ENCODE peak calls at places on chromosome 5, in nine cellular contexts. D is fibroblast of pulmonary artery, N is choroid plexus epithelial cell, Z is IMR-90, Q is AG09319, K is astrocyte of the spinal cord, G is lower leg skin, I is brain microvascular endothelial cell, P is neural progenitor cell. Y is an unnamed sample.

GRCh38 chr5:39177629-39177959 is 41.8 kb downstream of the FYB1 start:
- DNase-seq in D (no peak), N (no peak), Z (no peak), Q (no peak), K (no peak), G (no peak), I (no peak), P (no peak), Y (peak)

GRCh38 chr5:149056611-149057165 is 6.2 kb downstream of the SH3TC2 start:
- DNase-seq in D (no peak), N (peak), Z (peak), Q (no peak), K (peak), G (no peak), I (no peak), P (no peak), Y (no peak)

GRCh38 chr5:1374030-1374679 is 29.3 kb upstream of the CLPTM1L start:
- DNase-seq in D (no peak), N (no peak), Z (no peak), Q (no peak), K (no peak), G (no peak), I (no peak), P (no peak), Y (no peak)

GRCh38 chr5:57032151-57032551 is 80.2 kb upstream of the MIER3 start:
- DNase-seq in D (no peak), N (no peak), Z (no peak), Q (no peak), K (no peak), G (no peak), I (no peak), P (no peak), Y (no peak)

GRCh38 chr5:157559301-157559700 is 16.3 kb downstream of the ADAM19 start:
- DNase-seq in D (peak), N (peak), Z (peak), Q (no peak), K (no peak), G (no peak), I (no peak), P (no peak), Y (no peak)

GRCh38 chr5:166845044-166845443 is 1446.4 kb upstream of the WWC1 start:
- DNase-seq in D (peak), N (peak), Z (no peak), Q (no peak), K (no peak), G (no peak), I (no peak), P (peak), Y (no peak)

GRCh38 chr5:69213513-69214215 is 21.0 kb upstream of the CDK7 start:
- DNase-seq in D (peak), N (peak), Z (peak), Q (no peak), K (peak), G (no peak), I (peak), P (no peak), Y (no peak)

GRCh38 chr5:179800696-179801201 is 5.9 kb downstream of the MGAT4B start:
- DNase-seq in D (no peak), N (no peak), Z (no peak), Q (no peak), K (no peak), G (no peak), I (no peak), P (no peak), Y (no peak)

GRCh38 chr5:151023047-151023615 is 2.7 kb downstream of the GPX3 start:
- DNase-seq in D (peak), N (peak), Z (peak), Q (peak), K (no peak), G (peak), I (peak), P (no peak), Y (no peak)

GRCh38 chr5:172171118-172171775 is 16.8 kb downstream of the STK10 start:
- DNase-seq in D (no peak), N (no peak), Z (no peak), Q (no peak), K (no peak), G (no peak), I (no peak), P (peak), Y (no peak)

GRCh38 chr5:140371356-140372151 is 11.6 kb downstream of the SLC4A9 start:
- DNase-seq in D (no peak), N (no peak), Z (no peak), Q (no peak), K (no peak), G (no peak), I (no peak), P (no peak), Y (no peak)

GRCh38 chr5:67156976-67157583 is 39.5 kb downstream of the CD180 start:
- DNase-seq in D (peak), N (peak), Z (peak), Q (no peak), K (peak), G (no peak), I (peak), P (peak), Y (peak)

GRCh38 chr5:151906246-151906645 is 18.4 kb downstream of the GLRA1 start:
- DNase-seq in D (no peak), N (peak), Z (peak), Q (no peak), K (no peak), G (no peak), I (no peak), P (no peak), Y (no peak)

GRCh38 chr5:178381206-178381605 is 148.6 kb upstream of the PHYKPL start:
- DNase-seq in D (no peak), N (no peak), Z (no peak), Q (no peak), K (no peak), G (no peak), I (no peak), P (no peak), Y (no peak)

GRCh38 chr5:93072831-93073459 is 508.1 kb downstream of the NR2F1-AS1 start:
- DNase-seq in D (peak), N (peak), Z (peak), Q (no peak), K (peak), G (no peak), I (peak), P (no peak), Y (no peak)

GRCh38 chr5:50968296-50969206 is 302.1 kb downstream of the PARP8 start:
- DNase-seq in D (no peak), N (no peak), Z (no peak), Q (no peak), K (no peak), G (no peak), I (no peak), P (peak), Y (no peak)

GRCh38 chr5:40626834-40627233 is 52.9 kb upstream of the PTGER4 start:
- DNase-seq in D (no peak), N (no peak), Z (no peak), Q (no peak), K (no peak), G (no peak), I (no peak), P (no peak), Y (no peak)

GRCh38 chr5:118060833-118061232 is 927.5 kb downstream of the DTWD2 start:
- DNase-seq in D (no peak), N (no peak), Z (no peak), Q (no peak), K (no peak), G (no peak), I (no peak), P (no peak), Y (no peak)
- TF ChIP-seq CTCF in D (peak), N (no peak), Z (no peak), Q (peak), K (no peak), G (no peak), I (peak), P (peak), Y (no peak)

DNA sequence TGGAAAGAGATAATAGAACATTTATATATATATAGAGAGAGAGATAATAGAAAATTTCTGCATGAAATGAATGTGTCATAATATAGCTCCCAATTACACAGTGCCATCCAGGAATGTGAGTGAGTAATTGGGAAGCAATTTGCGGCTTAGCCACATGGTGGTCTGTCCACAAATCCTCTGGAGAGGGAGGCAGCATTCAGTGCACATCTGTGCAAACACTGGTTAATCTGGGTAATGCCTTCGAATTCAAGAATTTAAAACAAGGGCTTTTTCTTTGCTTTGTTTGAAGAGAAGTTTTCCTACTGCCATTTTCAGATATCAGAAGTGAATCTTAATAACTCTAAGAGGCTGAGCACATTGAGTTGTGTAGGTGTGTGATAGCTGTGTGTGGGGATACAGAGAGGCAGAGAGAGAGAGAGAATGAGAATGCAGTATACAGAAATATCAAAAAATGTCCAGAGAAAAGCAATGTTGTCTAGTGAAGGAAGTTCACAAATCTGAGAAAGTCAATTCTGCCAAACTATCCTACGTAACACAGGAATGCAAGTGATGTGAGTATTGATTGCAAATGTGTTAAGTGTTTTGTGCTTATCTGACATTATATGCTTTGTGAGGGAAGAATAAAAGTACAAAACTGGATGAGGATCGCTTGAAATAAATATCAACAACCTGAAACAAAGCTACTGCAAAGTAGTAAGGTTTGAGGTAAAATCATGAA is 134.6 kb downstream of the EDIL3 start:
- DNase-seq in D (peak), N (peak), Z (peak), Q (no peak), K (peak), G (no peak), I (peak), P (peak), Y (no peak)
- TF ChIP-seq CTCF in D (no peak), N (no peak), Z (no peak), Q (no peak), K (no peak), G (no peak), I (peak), P (peak), Y (no peak)

DNA sequence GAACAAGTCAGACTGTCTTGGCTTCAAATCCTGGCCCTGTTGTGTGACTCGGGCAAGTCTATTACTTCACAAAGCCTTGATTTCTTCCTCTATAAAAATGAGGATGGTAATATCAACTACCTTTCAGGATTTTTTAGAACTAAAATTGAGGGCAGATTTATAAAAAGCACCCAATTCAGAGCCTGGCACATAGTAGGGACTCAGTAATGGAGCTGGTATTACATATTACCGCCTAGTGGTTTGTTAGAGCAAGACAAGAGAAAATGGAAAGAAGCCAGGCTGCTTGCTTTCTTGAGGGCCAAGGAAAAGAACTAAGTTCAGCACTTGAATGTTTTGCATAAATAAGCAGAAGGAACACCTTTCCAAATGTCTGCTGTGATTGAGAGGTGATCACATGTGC is 19.4 kb downstream of the ZNF346 start:
- DNase-seq in D (no peak), N (no peak), Z (no peak), Q (no peak), K (no peak), G (no peak), I (no peak), P (no peak), Y (no peak)
- TF ChIP-seq CTCF in D (no peak), N (no peak), Z (no peak), Q (no peak), K (no peak), G (no peak), I (peak), P (no peak), Y (no peak)

GRCh38 chr5:164672190-164672589 is 1166.8 kb downstream of the MAT2B start:
- DNase-seq in D (no peak), N (no peak), Z (no peak), Q (no peak), K (no peak), G (no peak), I (no peak), P (no peak), Y (no peak)

DNA sequence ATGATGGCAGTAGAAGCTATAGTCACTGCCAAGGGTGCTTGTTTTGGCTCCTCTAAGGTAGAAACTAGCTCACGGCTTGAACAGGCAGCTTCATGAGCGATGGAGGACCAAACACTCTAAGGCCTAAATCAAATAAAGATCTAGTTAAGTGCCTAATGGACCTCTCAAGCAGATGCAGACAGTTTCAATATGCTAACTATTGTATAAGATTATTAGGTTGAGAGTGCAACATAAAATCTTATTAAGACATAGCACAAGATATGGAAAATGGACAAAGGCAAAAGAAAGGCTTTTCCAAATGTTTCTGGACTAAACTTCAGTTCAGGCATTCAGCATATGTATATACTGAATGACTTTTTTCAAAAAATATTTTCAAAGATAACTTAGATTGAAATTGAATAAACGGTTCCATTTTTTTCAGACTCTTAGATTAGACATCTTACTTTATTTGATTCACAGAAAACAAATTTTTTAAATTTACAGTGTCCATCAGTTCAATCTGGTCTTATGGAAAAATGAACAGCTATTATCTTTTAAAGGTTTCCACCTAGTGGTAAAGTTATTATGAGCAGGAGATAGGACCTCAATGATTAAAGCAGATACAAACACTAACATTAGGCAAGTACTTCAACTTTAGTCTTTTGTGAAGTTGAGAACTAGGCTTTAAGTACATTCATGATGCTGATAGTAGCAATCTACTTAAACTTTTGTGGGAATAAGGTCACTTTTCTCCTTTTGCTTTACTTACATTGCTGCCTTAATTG is 1167.7 kb downstream of the MAT2B start:
- DNase-seq in D (peak), N (peak), Z (peak), Q (no peak), K (peak), G (no peak), I (no peak), P (no peak), Y (no peak)
- TF ChIP-seq CTCF in D (peak), N (no peak), Z (peak), Q (no peak), K (peak), G (no peak), I (no peak), P (peak), Y (no peak)

DNA sequence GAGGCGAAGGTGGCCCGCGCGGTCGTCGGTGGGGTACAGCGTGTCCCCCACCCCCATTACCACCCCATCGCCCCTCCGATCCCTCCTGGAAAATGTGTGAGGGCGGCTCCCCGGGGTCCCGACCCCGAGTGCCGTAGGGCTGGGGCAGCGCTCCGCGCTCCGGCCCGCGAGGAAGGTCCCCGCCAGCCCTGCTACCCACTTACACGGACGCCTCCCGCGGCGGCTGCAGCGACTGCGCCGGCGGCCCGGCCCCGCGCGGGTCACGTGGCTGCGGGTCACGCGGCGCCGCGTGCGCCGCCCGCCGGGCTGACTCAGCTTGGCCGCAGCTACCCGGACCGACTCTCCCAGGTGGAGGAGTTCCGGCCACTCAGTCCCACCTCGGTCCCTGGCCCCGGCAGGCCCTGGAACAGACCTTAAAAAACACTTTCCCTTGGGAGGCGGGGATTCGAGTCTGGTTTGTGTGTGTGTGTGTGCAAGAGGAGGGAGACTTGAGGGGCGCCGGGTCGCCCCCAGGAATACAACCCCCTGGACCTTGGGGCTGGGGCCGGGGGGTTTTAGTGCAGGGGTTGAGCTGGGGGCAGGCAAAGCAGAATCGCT is at the start of gene GNPDA1:
- DNase-seq in D (peak), N (peak), Z (peak), Q (no peak), K (peak), G (peak), I (peak), P (peak), Y (peak)
- TF ChIP-seq CTCF in D (no peak), N (no peak), Z (peak), Q (no peak), K (no peak), G (no peak), I (no peak), P (no peak), Y (no peak)

GRCh38 chr5:147786115-147786514 is 3.6 kb upstream of the JAKMIP2 start:
- DNase-seq in D (no peak), N (no peak), Z (no peak), Q (no peak), K (no peak), G (no peak), I (no peak), P (no peak), Y (no peak)

GRCh38 chr5:147788023-147788422 is 5.5 kb upstream of the JAKMIP2 start:
- DNase-seq in D (no peak), N (no peak), Z (no peak), Q (no peak), K (no peak), G (no peak), I (no peak), P (no peak), Y (no peak)

GRCh38 chr5:147780924-147781530 is 1.5 kb downstream of the JAKMIP2 start:
- DNase-seq in D (no peak), N (no peak), Z (no peak), Q (no peak), K (no peak), G (no peak), I (no peak), P (peak), Y (no peak)

GRCh38 chr5:147784596-147784995 is 2.1 kb upstream of the JAKMIP2 start:
- DNase-seq in D (no peak), N (no peak), Z (no peak), Q (no peak), K (no peak), G (no peak), I (no peak), P (no peak), Y (no peak)

GRCh38 chr5:147782053-147783028 is at the start of gene JAKMIP2:
- DNase-seq in D (peak), N (peak), Z (peak), Q (no peak), K (peak), G (peak), I (peak), P (peak), Y (peak)
- TF ChIP-seq CTCF in D (no peak), N (no peak), Z (no peak), Q (no peak), K (no peak), G (no peak), I (peak), P (peak), Y (no peak)